ENCODE peak calls at places on chromosomes 3 and 15, in eight cellular contexts. One of them, this sample, is unnamed.

GRCh38 chr3:66110840-66111239 is 72.1 kb upstream of the MAGI1 start:
- DNase-seq in H7: peak; percentile 43
- DNase-seq in MM.1S: no peak
- DNase-seq in lower lobe of right lung: no peak
- DNase-seq in hypothalamus: no peak
- DNase-seq in GM04504: no peak
- DNase-seq in NCI-H774: no peak
- DNase-seq in spleen: no peak
- DNase-seq in this sample: no peak

GRCh38 chr3:33920511-33920910 is 122.1 kb downstream of the PDCD6IP start:
- DNase-seq in H7: no peak
- DNase-seq in MM.1S: no peak
- DNase-seq in lower lobe of right lung: no peak
- DNase-seq in hypothalamus: no peak
- DNase-seq in GM04504: no peak
- DNase-seq in NCI-H774: no peak
- DNase-seq in spleen: no peak
- DNase-seq in this sample: no peak

GRCh38 chr3:34351857-34352545 is 553.6 kb downstream of the PDCD6IP start:
- DNase-seq in H7: no peak
- DNase-seq in MM.1S: no peak
- DNase-seq in lower lobe of right lung: no peak
- DNase-seq in hypothalamus: no peak
- DNase-seq in GM04504: no peak
- DNase-seq in NCI-H774: no peak
- DNase-seq in spleen: no peak
- DNase-seq in this sample: no peak

GRCh38 chr3:32571192-32571485 is 481 bp upstream of the DYNC1LI1 start:
- DNase-seq in H7: no peak
- DNase-seq in MM.1S: no peak
- DNase-seq in lower lobe of right lung: no peak
- DNase-seq in hypothalamus: no peak
- DNase-seq in GM04504: no peak
- DNase-seq in NCI-H774: no peak
- DNase-seq in spleen: no peak
- DNase-seq in this sample: no peak

GRCh38 chr3:123842711-123843110 is 41.4 kb downstream of the MYLK start:
- DNase-seq in H7: no peak
- DNase-seq in MM.1S: no peak
- DNase-seq in lower lobe of right lung: no peak
- DNase-seq in hypothalamus: no peak
- DNase-seq in GM04504: no peak
- DNase-seq in NCI-H774: no peak
- DNase-seq in spleen: no peak
- DNase-seq in this sample: no peak

GRCh38 chr3:195736866-195737490 is 16.2 kb downstream of the MUC20 start:
- DNase-seq in H7: peak; percentile 37
- DNase-seq in MM.1S: no peak
- DNase-seq in lower lobe of right lung: peak; percentile 36
- DNase-seq in hypothalamus: no peak
- DNase-seq in GM04504: no peak
- DNase-seq in NCI-H774: no peak
- DNase-seq in spleen: no peak
- DNase-seq in this sample: no peak

GRCh38 chr3:176987901-176988300 is 209.4 kb downstream of the TBL1XR1 start:
- DNase-seq in H7: no peak
- DNase-seq in MM.1S: no peak
- DNase-seq in lower lobe of right lung: peak; percentile 54
- DNase-seq in hypothalamus: no peak
- DNase-seq in GM04504: no peak
- DNase-seq in NCI-H774: no peak
- DNase-seq in spleen: no peak
- DNase-seq in this sample: no peak

GRCh38 chr3:90007786-90008499 is 900.5 kb downstream of the EPHA3 start:
- DNase-seq in H7: no peak
- DNase-seq in MM.1S: no peak
- DNase-seq in lower lobe of right lung: no peak
- DNase-seq in hypothalamus: no peak
- DNase-seq in GM04504: no peak
- DNase-seq in NCI-H774: no peak
- DNase-seq in spleen: no peak
- DNase-seq in this sample: no peak

GRCh38 chr3:108110965-108111364 is 20.1 kb upstream of the CD47 start:
- DNase-seq in H7: no peak
- DNase-seq in MM.1S: no peak
- DNase-seq in lower lobe of right lung: no peak
- DNase-seq in hypothalamus: no peak
- DNase-seq in GM04504: no peak
- DNase-seq in NCI-H774: no peak
- DNase-seq in spleen: no peak
- DNase-seq in this sample: no peak

GRCh38 chr3:194503101-194503531 is 16.3 kb upstream of the ATP13A3 start:
- DNase-seq in H7: no peak
- DNase-seq in MM.1S: no peak
- DNase-seq in lower lobe of right lung: no peak
- DNase-seq in hypothalamus: no peak
- DNase-seq in GM04504: no peak
- DNase-seq in NCI-H774: no peak
- DNase-seq in spleen: no peak
- DNase-seq in this sample: no peak

GRCh38 chr3:122668930-122669730 is 11.5 kb upstream of the PARP14 start:
- DNase-seq in H7: no peak
- DNase-seq in MM.1S: no peak
- DNase-seq in lower lobe of right lung: no peak
- DNase-seq in hypothalamus: no peak
- DNase-seq in GM04504: no peak
- DNase-seq in NCI-H774: no peak
- DNase-seq in spleen: no peak
- DNase-seq in this sample: no peak

GRCh38 chr15:85445361-85445760 is 65.0 kb downstream of the AKAP13 start:
- DNase-seq in H7: no peak
- DNase-seq in MM.1S: no peak
- DNase-seq in lower lobe of right lung: no peak
- DNase-seq in hypothalamus: no peak
- DNase-seq in GM04504: no peak
- DNase-seq in NCI-H774: no peak
- DNase-seq in spleen: no peak
- DNase-seq in this sample: no peak

GRCh38 chr15:71296032-71296686 is 180.9 kb downstream of the THSD4 start:
- DNase-seq in H7: no peak
- DNase-seq in MM.1S: no peak
- DNase-seq in lower lobe of right lung: no peak
- DNase-seq in hypothalamus: no peak
- DNase-seq in GM04504: no peak
- DNase-seq in NCI-H774: no peak
- DNase-seq in spleen: no peak
- DNase-seq in this sample: no peak

GRCh38 chr3:102536479-102536878 is 101.7 kb downstream of the ZPLD1 start:
- DNase-seq in H7: no peak
- DNase-seq in MM.1S: peak; percentile 68
- DNase-seq in lower lobe of right lung: no peak
- DNase-seq in hypothalamus: no peak
- DNase-seq in GM04504: peak; percentile 12
- DNase-seq in NCI-H774: peak; percentile 66
- DNase-seq in spleen: no peak
- DNase-seq in this sample: peak; percentile 3

GRCh38 chr3:149258298-149258697 is 36.7 kb upstream of the CP start:
- DNase-seq in H7: no peak
- DNase-seq in MM.1S: no peak
- DNase-seq in lower lobe of right lung: no peak
- DNase-seq in hypothalamus: no peak
- DNase-seq in GM04504: no peak
- DNase-seq in NCI-H774: no peak
- DNase-seq in spleen: no peak
- DNase-seq in this sample: no peak

GRCh38 chr3:48477959-48478480 is 26.0 kb downstream of the SHISA5 start:
- DNase-seq in H7: no peak
- DNase-seq in MM.1S: no peak
- DNase-seq in lower lobe of right lung: no peak
- DNase-seq in hypothalamus: no peak
- DNase-seq in GM04504: no peak
- DNase-seq in NCI-H774: no peak
- DNase-seq in spleen: no peak
- DNase-seq in this sample: no peak

GRCh38 chr3:114624047-114624445 is 330.2 kb downstream of the TIGIT start:
- DNase-seq in H7: no peak
- DNase-seq in MM.1S: no peak
- DNase-seq in lower lobe of right lung: no peak
- DNase-seq in hypothalamus: no peak
- DNase-seq in GM04504: peak; percentile 35
- DNase-seq in NCI-H774: no peak
- DNase-seq in spleen: no peak
- DNase-seq in this sample: no peak

GRCh38 chr15:70762469-70763119 is 764 bp downstream of the UACA start:
- DNase-seq in H7: peak; percentile 76
- DNase-seq in MM.1S: peak; percentile 48
- DNase-seq in lower lobe of right lung: peak; percentile 57
- DNase-seq in hypothalamus: no peak
- DNase-seq in GM04504: peak; percentile 50
- DNase-seq in NCI-H774: peak; percentile 1
- DNase-seq in spleen: peak; percentile 87
- DNase-seq in this sample: no peak

GRCh38 chr15:67906382-67906781 is 66.5 kb upstream of the RNU6-1 start:
- DNase-seq in H7: no peak
- DNase-seq in MM.1S: no peak
- DNase-seq in lower lobe of right lung: no peak
- DNase-seq in hypothalamus: no peak
- DNase-seq in GM04504: no peak
- DNase-seq in NCI-H774: no peak
- DNase-seq in spleen: no peak
- DNase-seq in this sample: no peak

GRCh38 chr15:78841891-78842290 is 30.6 kb upstream of the ADAMTS7 start:
- DNase-seq in H7: no peak
- DNase-seq in MM.1S: no peak
- DNase-seq in lower lobe of right lung: no peak
- DNase-seq in hypothalamus: no peak
- DNase-seq in GM04504: no peak
- DNase-seq in NCI-H774: no peak
- DNase-seq in spleen: peak; percentile 29
- DNase-seq in this sample: no peak

GRCh38 chr3:128486157-128486691 is 6.8 kb downstream of the GATA2 start:
- DNase-seq in H7: peak; percentile 60
- DNase-seq in MM.1S: no peak
- DNase-seq in lower lobe of right lung: no peak
- DNase-seq in hypothalamus: no peak
- DNase-seq in GM04504: no peak
- DNase-seq in NCI-H774: no peak
- DNase-seq in spleen: no peak
- DNase-seq in this sample: no peak

GRCh38 chr15:59062985-59063384 is 42.0 kb upstream of the CCNB2 start:
- DNase-seq in H7: no peak
- DNase-seq in MM.1S: peak; percentile 18
- DNase-seq in lower lobe of right lung: no peak
- DNase-seq in hypothalamus: no peak
- DNase-seq in GM04504: no peak
- DNase-seq in NCI-H774: no peak
- DNase-seq in spleen: no peak
- DNase-seq in this sample: no peak

GRCh38 chr3:6448011-6448410 is 412.9 kb upstream of the GRM7 start:
- DNase-seq in H7: no peak
- DNase-seq in MM.1S: no peak
- DNase-seq in lower lobe of right lung: no peak
- DNase-seq in hypothalamus: no peak
- DNase-seq in GM04504: no peak
- DNase-seq in NCI-H774: no peak
- DNase-seq in spleen: no peak
- DNase-seq in this sample: no peak

GRCh38 chr3:134077649-134078081 is 47.9 kb upstream of the SLCO2A1 start:
- DNase-seq in H7: no peak
- DNase-seq in MM.1S: no peak
- DNase-seq in lower lobe of right lung: no peak
- DNase-seq in hypothalamus: no peak
- DNase-seq in GM04504: no peak
- DNase-seq in NCI-H774: no peak
- DNase-seq in spleen: peak; percentile 54
- DNase-seq in this sample: no peak

This sample was measured in frontal cortex.